ENCODE peak calls at places on chromosomes 2 and 18, in eight cellular contexts. X is endodermal cell, M is thoracic aorta, U is kidney, A is adrenal gland, D is esophagus squamous epithelium, R is hepatocyte, Q is mesendoderm. F is an unnamed sample.
A peak's percentile ranks its signal among the peaks of the same experiment; 100 is the strongest.

GRCh38 chr2:115163572-115163971 is 721.1 kb downstream of the DPP10 start:
- DNase-seq in X (peak; percentile 53), M (no peak), U (no peak), A (no peak), D (no peak), R (peak; percentile 17), Q (peak; percentile 53), F (no peak)

GRCh38 chr2:17518212-17519154 is at the start of gene RAD51AP2:
- DNase-seq in X (peak; percentile 97), M (peak; percentile 52), U (peak; percentile 87), A (peak; percentile 85), D (no peak), R (peak; percentile 89), Q (peak; percentile 98), F (no peak)

GRCh38 chr2:159449504-159450124 is 163.1 kb upstream of the WDSUB1 start:
- DNase-seq in X (no peak), M (no peak), U (no peak), A (no peak), D (no peak), R (no peak), Q (peak; percentile 44), F (no peak)

GRCh38 chr2:181790716-181791649 is 100.5 kb upstream of the ITPRID2 start:
- DNase-seq in X (no peak), M (no peak), U (no peak), A (no peak), D (no peak), R (peak; percentile 42), Q (peak; percentile 69), F (no peak)

GRCh38 chr2:100281521-100282438 is 40.5 kb downstream of the LONRF2 start:
- DNase-seq in X (no peak), M (peak; percentile 41), U (no peak), A (peak; percentile 36), D (no peak), R (no peak), Q (peak; percentile 62), F (peak; percentile 78)

GRCh38 chr2:43075906-43076585 is 150.4 kb downstream of the ZFP36L2 start:
- DNase-seq in X (peak; percentile 39), M (no peak), U (peak; percentile 82), A (peak; percentile 81), D (no peak), R (no peak), Q (peak; percentile 47), F (no peak)

GRCh38 chr18:23563377-23564043 is 22.8 kb downstream of the NPC1 start:
- DNase-seq in X (no peak), M (no peak), U (no peak), A (no peak), D (no peak), R (no peak), Q (no peak), F (no peak)

GRCh38 chr2:208285853-208286252 is 19.8 kb downstream of the PIKFYVE start:
- DNase-seq in X (no peak), M (no peak), U (no peak), A (no peak), D (no peak), R (no peak), Q (no peak), F (no peak)

GRCh38 chr18:61736168-61736567 is 156.6 kb downstream of the RNF152 start:
- DNase-seq in X (no peak), M (no peak), U (no peak), A (no peak), D (no peak), R (no peak), Q (no peak), F (no peak)

GRCh38 chr18:61735564-61736102 is 157.2 kb downstream of the RNF152 start:
- DNase-seq in X (no peak), M (no peak), U (no peak), A (no peak), D (no peak), R (peak; percentile 35), Q (no peak), F (no peak)

GRCh38 chr18:61731169-61731568 is 161.6 kb downstream of the RNF152 start:
- DNase-seq in X (no peak), M (no peak), U (no peak), A (no peak), D (no peak), R (no peak), Q (no peak), F (no peak)

GRCh38 chr18:61732854-61733253 is 160.0 kb downstream of the RNF152 start:
- DNase-seq in X (no peak), M (no peak), U (no peak), A (peak; percentile 37), D (no peak), R (no peak), Q (no peak), F (no peak)

GRCh38 chr18:61731693-61732376 is 161.0 kb downstream of the RNF152 start:
- DNase-seq in X (no peak), M (no peak), U (no peak), A (no peak), D (no peak), R (no peak), Q (no peak), F (no peak)
- H3K27ac ChIP-seq in X (no peak overlapping the region), M (peak overlapping the region; percentile 78), U (peak overlapping the region; percentile 45), A (peak overlapping the region; percentile 35), D (no peak overlapping the region), R (peak overlapping the region; percentile 37), Q (no peak overlapping the region), F (peak overlapping the region; percentile 27)

GRCh38 chr2:85409719-85410583 is at the start of gene CAPG:
- DNase-seq in X (peak; percentile 77), M (no peak), U (peak; percentile 93), A (peak; percentile 29), D (no peak), R (peak; percentile 50), Q (peak; percentile 59), F (no peak)

GRCh38 chr2:85401844-85402243 is 8.3 kb downstream of the CAPG start:
- DNase-seq in X (no peak), M (no peak), U (no peak), A (no peak), D (no peak), R (no peak), Q (no peak), F (no peak)

GRCh38 chr2:85400951-85401805 is 9.0 kb downstream of the CAPG start:
- DNase-seq in X (no peak), M (no peak), U (no peak), A (no peak), D (no peak), R (no peak), Q (no peak), F (no peak)

GRCh38 chr2:85400541-85400940 is 9.6 kb downstream of the CAPG start:
- DNase-seq in X (no peak), M (no peak), U (no peak), A (no peak), D (no peak), R (no peak), Q (no peak), F (no peak)

DNA sequence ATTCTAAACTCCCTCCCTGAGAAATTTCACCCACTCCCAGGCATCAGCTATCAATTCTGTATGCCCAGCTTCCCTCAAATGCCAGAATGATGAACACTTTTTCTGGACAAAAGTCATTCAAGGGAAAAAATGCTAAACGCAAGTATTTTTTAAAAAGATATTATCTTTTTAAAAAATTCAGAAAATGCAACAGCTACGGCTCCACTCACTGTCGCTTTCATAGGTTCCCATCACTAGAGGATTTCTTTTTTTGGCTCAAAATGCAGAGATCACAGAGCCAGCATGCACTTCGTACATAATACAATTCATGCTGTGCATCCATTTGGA is 5.1 kb downstream of the CAPG start:
- DNase-seq in X (no peak), M (no peak), U (no peak), A (no peak), D (no peak), R (no peak), Q (no peak), F (no peak)
- H3K27ac ChIP-seq in X (no peak overlapping the region), M (no peak overlapping the region), U (peak overlapping the region; percentile 78), A (peak overlapping the region; percentile 77), D (no peak overlapping the region), R (no peak overlapping the region), Q (no peak overlapping the region), F (peak overlapping the region; percentile 62)

DNA sequence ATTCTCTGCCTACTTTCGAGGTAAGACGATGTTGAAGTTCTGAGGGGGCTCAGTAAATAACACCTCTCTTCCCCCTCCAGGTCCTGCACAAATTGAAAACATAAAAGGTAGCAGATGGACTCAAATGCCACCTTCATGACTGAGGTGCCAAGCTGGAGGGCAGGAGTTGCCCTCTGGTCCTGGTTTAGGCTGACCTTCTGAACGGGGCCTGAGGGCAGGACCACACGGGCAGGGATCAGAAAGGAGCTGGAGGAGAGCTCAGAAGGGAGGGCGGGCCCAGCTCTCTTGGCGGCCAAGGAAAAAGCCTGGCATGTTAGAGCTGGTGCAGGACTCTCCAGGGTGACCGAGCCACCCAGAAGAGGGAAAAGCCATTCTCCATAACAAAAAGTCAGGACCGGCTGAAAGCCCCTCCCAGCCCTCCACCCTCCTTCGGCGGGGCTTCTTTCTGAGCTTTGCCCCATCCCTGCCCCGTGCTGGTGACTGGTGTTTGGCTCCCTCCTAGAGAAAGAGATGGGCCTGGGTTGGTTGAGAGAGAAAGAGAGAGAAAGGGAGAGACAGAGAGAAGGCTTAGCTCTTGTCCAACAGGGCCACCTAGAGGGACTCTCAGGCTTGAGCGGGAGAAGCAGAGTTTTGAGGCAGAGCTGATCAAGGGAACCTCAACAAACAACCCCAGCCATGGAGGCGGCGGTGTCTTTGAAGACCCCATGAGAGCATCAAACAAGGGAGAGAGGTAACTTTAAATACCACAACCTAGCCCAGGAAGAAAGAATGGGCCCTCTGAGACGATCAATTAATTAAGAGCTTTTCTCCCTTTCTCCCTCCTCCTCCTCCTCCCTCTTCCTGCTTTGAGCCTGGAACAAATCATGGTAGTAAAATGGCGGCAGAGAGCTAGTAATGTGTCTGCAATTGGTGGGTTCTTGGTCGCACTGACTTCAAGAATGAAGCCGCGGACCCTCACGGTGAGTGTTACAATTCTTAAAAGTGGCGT is 50.8 kb downstream of the WIPF1 start:
- DNase-seq in X (peak; percentile 88), M (no peak), U (no peak), A (no peak), D (no peak), R (peak; percentile 46), Q (peak; percentile 90), F (no peak)
- H3K27ac ChIP-seq in X (no peak overlapping the region), M (no peak overlapping the region), U (no peak overlapping the region), A (no peak overlapping the region), D (no peak overlapping the region), R (no peak overlapping the region), Q (no peak overlapping the region), F (no peak overlapping the region)

GRCh38 chr2:975095-975494 is 24.4 kb downstream of the SNTG2 start:
- DNase-seq in X (no peak), M (no peak), U (no peak), A (no peak), D (no peak), R (no peak), Q (no peak), F (no peak)

GRCh38 chr2:981759-982158 is 31.1 kb downstream of the SNTG2 start:
- DNase-seq in X (no peak), M (no peak), U (no peak), A (no peak), D (no peak), R (no peak), Q (no peak), F (no peak)

GRCh38 chr2:974454-974853 is 23.8 kb downstream of the SNTG2 start:
- DNase-seq in X (peak; percentile 32), M (no peak), U (no peak), A (peak; percentile 37), D (no peak), R (no peak), Q (no peak), F (no peak)

GRCh38 chr2:981258-981657 is 30.6 kb downstream of the SNTG2 start:
- DNase-seq in X (no peak), M (no peak), U (no peak), A (no peak), D (no peak), R (no peak), Q (no peak), F (no peak)

DNA sequence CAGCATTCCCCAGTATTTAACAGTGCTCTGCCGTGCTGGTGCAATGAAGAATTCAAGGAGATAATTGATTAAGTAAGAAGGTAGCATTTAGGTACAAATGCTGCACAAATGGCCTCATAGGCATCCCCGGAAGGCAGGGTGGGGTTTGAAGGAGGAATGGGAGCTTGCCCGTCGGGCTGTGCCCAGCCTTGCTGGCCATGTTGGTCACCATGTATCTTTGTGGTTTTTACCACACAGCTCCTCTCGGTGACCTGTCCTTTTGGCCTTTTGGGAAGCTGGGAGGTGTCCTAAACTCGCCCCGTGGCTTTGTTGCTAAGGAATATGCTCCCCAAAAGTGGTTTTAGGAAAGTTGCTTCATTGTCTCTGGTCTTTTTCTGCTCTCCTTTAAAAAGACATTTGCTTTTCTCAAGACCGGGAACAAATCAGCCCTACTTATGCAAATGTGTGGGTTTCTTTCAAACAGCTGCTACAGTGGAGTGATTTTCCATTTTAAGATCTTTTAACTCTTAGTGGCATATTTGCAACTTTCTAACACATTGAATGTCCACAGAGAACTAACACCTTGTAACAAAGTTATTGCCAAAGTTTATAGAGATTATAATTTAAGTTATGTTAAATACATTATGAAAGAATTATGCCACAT is 28.8 kb downstream of the SNTG2 start:
- DNase-seq in X (peak; percentile 38), M (no peak), U (no peak), A (no peak), D (no peak), R (no peak), Q (no peak), F (no peak)
- H3K27ac ChIP-seq in X (no peak overlapping the region), M (no peak overlapping the region), U (no peak overlapping the region), A (no peak overlapping the region), D (no peak overlapping the region), R (no peak overlapping the region), Q (no peak overlapping the region), F (no peak overlapping the region)